ENCODE peak calls at places on chromosomes 3 and 15, in seven cellular contexts. One of them, this sample, is unnamed.

GRCh38 chr15:73926191-73927002 is at the start of gene LOXL1:
- DNase-seq in iPS DF 6.9: no peak
- DNase-seq in ovary: peak; percentile 74
- DNase-seq in adrenal gland: peak; percentile 14
- DNase-seq in mesendoderm: peak; percentile 90
- DNase-seq in PC-3: peak; percentile 56
- DNase-seq in fibroblast of lung: peak; percentile 95
- DNase-seq in this sample: peak; percentile 94

GRCh38 chr3:138113309-138113708 is 2.1 kb downstream of the DZIP1L start:
- DNase-seq in iPS DF 6.9: no peak
- DNase-seq in ovary: no peak
- DNase-seq in adrenal gland: no peak
- DNase-seq in mesendoderm: peak; percentile 94
- DNase-seq in PC-3: no peak
- DNase-seq in fibroblast of lung: peak; percentile 13
- DNase-seq in this sample: peak; percentile 16

GRCh38 chr3:143658869-143659268 is 189.4 kb downstream of the SLC9A9 start:
- DNase-seq in iPS DF 6.9: no peak
- DNase-seq in ovary: no peak
- DNase-seq in adrenal gland: no peak
- DNase-seq in mesendoderm: no peak
- DNase-seq in PC-3: no peak
- DNase-seq in fibroblast of lung: peak; percentile 69
- DNase-seq in this sample: peak; percentile 30

GRCh38 chr15:91572110-91572509 is 281.4 kb upstream of the SLCO3A1 start:
- DNase-seq in iPS DF 6.9: no peak
- DNase-seq in ovary: peak; percentile 38
- DNase-seq in adrenal gland: no peak
- DNase-seq in mesendoderm: no peak
- DNase-seq in PC-3: peak; percentile 58
- DNase-seq in fibroblast of lung: peak; percentile 78
- DNase-seq in this sample: no peak

GRCh38 chr3:101643861-101644613 is 32.9 kb downstream of the ZBTB11 start:
- DNase-seq in iPS DF 6.9: no peak
- DNase-seq in ovary: no peak
- DNase-seq in adrenal gland: peak; percentile 64
- DNase-seq in mesendoderm: no peak
- DNase-seq in PC-3: peak; percentile 88
- DNase-seq in fibroblast of lung: peak; percentile 81
- DNase-seq in this sample: peak; percentile 10

GRCh38 chr3:168517514-168518071 is 421.9 kb upstream of the GOLIM4 start:
- DNase-seq in iPS DF 6.9: no peak
- DNase-seq in ovary: no peak
- DNase-seq in adrenal gland: no peak
- DNase-seq in mesendoderm: peak; percentile 79
- DNase-seq in PC-3: peak; percentile 7
- DNase-seq in fibroblast of lung: peak; percentile 27
- DNase-seq in this sample: no peak

GRCh38 chr3:37272743-37273142 is 98.4 kb upstream of the LRRFIP2 start:
- DNase-seq in iPS DF 6.9: no peak
- DNase-seq in ovary: no peak
- DNase-seq in adrenal gland: no peak
- DNase-seq in mesendoderm: no peak
- DNase-seq in PC-3: no peak
- DNase-seq in fibroblast of lung: no peak
- DNase-seq in this sample: peak; percentile 76

GRCh38 chr3:129892486-129892856 is 1.0 kb downstream of the TMCC1 start:
- DNase-seq in iPS DF 6.9: no peak
- DNase-seq in ovary: peak; percentile 23
- DNase-seq in adrenal gland: no peak
- DNase-seq in mesendoderm: no peak
- DNase-seq in PC-3: no peak
- DNase-seq in fibroblast of lung: no peak
- DNase-seq in this sample: no peak

GRCh38 chr3:187015903-187016638 is 85.7 kb downstream of the ST6GAL1 start:
- DNase-seq in iPS DF 6.9: no peak
- DNase-seq in ovary: no peak
- DNase-seq in adrenal gland: no peak
- DNase-seq in mesendoderm: no peak
- DNase-seq in PC-3: no peak
- DNase-seq in fibroblast of lung: no peak
- DNase-seq in this sample: no peak

GRCh38 chr3:78258798-78259197 is 1218.9 kb downstream of the ROBO2 start:
- DNase-seq in iPS DF 6.9: no peak
- DNase-seq in ovary: no peak
- DNase-seq in adrenal gland: no peak
- DNase-seq in mesendoderm: peak; percentile 75
- DNase-seq in PC-3: peak; percentile 25
- DNase-seq in fibroblast of lung: peak; percentile 90
- DNase-seq in this sample: peak; percentile 88

GRCh38 chr3:32399030-32399620 is 7.5 kb downstream of the CMTM7 start:
- DNase-seq in iPS DF 6.9: no peak
- DNase-seq in ovary: no peak
- DNase-seq in adrenal gland: peak; percentile 60
- DNase-seq in mesendoderm: peak; percentile 68
- DNase-seq in PC-3: peak; percentile 88
- DNase-seq in fibroblast of lung: no peak
- DNase-seq in this sample: peak; percentile 79

GRCh38 chr3:173510565-173510964 is 113.0 kb downstream of the NLGN1 start:
- DNase-seq in iPS DF 6.9: no peak
- DNase-seq in ovary: no peak
- DNase-seq in adrenal gland: no peak
- DNase-seq in mesendoderm: no peak
- DNase-seq in PC-3: no peak
- DNase-seq in fibroblast of lung: no peak
- DNase-seq in this sample: no peak

GRCh38 chr3:138944842-138945645 is 1.9 kb downstream of the FOXL2 start:
- DNase-seq in iPS DF 6.9: no peak
- DNase-seq in ovary: peak; percentile 51
- DNase-seq in adrenal gland: peak; percentile 22
- DNase-seq in mesendoderm: peak; percentile 78
- DNase-seq in PC-3: no peak
- DNase-seq in fibroblast of lung: peak; percentile 8
- DNase-seq in this sample: no peak

GRCh38 chr3:169759256-169759655 is 5.6 kb downstream of the TERC start:
- DNase-seq in iPS DF 6.9: no peak
- DNase-seq in ovary: no peak
- DNase-seq in adrenal gland: no peak
- DNase-seq in mesendoderm: no peak
- DNase-seq in PC-3: peak; percentile 87
- DNase-seq in fibroblast of lung: peak; percentile 78
- DNase-seq in this sample: peak; percentile 37

GRCh38 chr15:39682366-39682765 is 100.3 kb downstream of the FSIP1 start:
- DNase-seq in iPS DF 6.9: no peak
- DNase-seq in ovary: no peak
- DNase-seq in adrenal gland: no peak
- DNase-seq in mesendoderm: no peak
- DNase-seq in PC-3: no peak
- DNase-seq in fibroblast of lung: peak; percentile 52
- DNase-seq in this sample: peak; percentile 70

GRCh38 chr15:63122002-63122893 is 587 bp downstream of the LACTB start:
- DNase-seq in iPS DF 6.9: peak; percentile 43
- DNase-seq in ovary: peak; percentile 87
- DNase-seq in adrenal gland: peak; percentile 91
- DNase-seq in mesendoderm: peak; percentile 86
- DNase-seq in PC-3: peak; percentile 65
- DNase-seq in fibroblast of lung: peak; percentile 66
- DNase-seq in this sample: peak; percentile 91

DNA sequence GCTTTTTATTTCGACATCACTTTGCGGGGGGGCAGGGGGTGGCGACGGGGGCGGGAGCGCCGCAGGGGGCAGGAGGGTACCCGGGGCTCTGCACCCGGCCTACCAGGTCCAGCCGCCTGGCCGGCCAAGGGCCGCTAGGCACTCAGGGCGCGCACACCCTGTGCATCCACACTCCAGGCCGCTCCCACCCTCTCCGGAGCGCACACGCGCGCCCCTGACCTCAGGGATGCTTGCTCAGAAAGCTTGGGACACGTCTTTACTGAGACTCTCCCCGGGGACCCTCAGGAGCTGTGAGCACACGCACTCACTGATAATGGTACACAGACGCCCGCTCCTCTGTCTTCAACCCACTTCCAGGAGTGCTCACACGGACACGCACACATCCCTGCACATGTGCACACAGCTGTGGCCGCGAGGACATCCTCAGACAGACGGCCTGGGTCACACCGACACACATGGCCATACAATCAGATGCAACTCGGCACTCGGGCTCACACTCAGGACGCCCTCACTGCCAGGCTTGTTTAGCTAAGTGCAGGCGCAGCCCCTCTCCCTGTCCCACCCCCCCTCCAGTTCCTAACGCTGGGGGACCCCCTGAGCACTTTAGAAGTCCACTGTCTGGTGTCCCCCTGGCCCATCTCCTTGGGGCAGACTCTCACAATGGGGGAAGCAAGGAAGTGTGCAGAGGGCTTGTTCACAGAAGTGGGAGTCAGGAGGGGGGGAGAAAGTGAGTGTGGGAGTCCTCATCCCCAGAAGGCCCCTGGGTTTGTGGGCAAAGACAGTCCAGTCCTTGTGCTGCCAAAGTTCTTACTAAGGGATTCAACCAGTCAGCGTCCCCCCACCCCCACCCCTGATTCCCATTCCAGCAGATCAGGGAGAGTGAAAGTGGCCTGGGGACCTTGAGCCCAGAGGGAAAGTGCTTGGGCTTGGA is 485 bp upstream of the GATA2 start:
- DNase-seq in iPS DF 6.9: no peak
- DNase-seq in ovary: no peak
- DNase-seq in adrenal gland: no peak
- DNase-seq in mesendoderm: peak; percentile 46
- DNase-seq in PC-3: no peak
- DNase-seq in fibroblast of lung: no peak
- DNase-seq in this sample: no peak
- H3K27me3 ChIP-seq in iPS DF 6.9: peaks cover 93% of the 10 kb centered on the region
- H3K27me3 ChIP-seq in ovary: peaks cover 10% of the 10 kb centered on the region
- H3K27me3 ChIP-seq in adrenal gland: peaks cover 71% of the 10 kb centered on the region
- H3K27me3 ChIP-seq in mesendoderm: peaks cover 57% of the 10 kb centered on the region
- H3K27me3 ChIP-seq in PC-3: no peaks in the 10 kb centered on the region
- H3K27me3 ChIP-seq in fibroblast of lung: peaks cover 71% of the 10 kb centered on the region
- H3K27me3 ChIP-seq in this sample: peaks cover 79% of the 10 kb centered on the region

DNA sequence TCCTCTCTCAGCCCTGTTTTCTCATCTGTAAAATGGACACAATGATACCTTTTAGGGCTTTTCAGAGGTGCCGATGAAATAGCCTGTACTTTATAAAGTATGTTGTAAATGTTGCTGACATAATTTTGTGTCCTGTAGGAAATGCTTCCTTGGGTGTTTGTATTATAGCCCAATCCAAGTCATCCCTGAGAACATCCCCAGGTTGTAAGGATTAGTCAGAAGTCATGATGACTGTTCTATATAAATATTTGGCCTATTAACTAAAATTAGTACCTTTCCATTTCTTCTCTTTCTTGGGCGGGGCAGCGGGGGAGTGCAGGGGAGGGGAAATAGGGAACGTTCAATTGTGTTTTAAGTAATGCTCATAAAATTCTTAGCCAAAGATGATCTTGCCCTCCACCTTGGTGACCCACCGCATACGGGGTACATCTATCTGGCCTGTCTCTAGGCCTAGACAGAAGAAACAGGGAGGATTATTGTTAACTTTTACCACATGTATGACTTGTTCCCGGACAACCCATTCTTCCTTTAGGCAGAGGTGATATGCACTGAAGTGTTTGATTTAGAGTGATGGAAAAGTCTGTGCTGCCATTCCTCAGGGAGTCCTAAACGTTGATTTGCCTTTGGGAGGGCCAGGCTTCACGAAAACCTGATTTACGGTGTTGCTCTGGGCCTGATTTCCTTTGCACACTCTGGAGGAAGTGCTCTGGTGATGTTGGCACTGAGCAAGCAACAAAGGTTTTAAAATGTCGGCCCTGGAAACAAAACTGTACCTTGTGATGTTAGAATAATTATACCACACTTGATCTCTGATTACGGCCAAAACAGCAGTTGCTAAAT is 120.5 kb downstream of the VGLL4 start:
- DNase-seq in iPS DF 6.9: no peak
- DNase-seq in ovary: no peak
- DNase-seq in adrenal gland: no peak
- DNase-seq in mesendoderm: no peak
- DNase-seq in PC-3: peak; percentile 76
- DNase-seq in fibroblast of lung: no peak
- DNase-seq in this sample: no peak
- H3K4me1 ChIP-seq in iPS DF 6.9: no peaks in the 10 kb centered on the region
- H3K4me1 ChIP-seq in ovary: peaks cover 11% of the 10 kb centered on the region
- H3K4me1 ChIP-seq in adrenal gland: no peaks in the 10 kb centered on the region
- H3K4me1 ChIP-seq in mesendoderm: no peaks in the 10 kb centered on the region
- H3K4me1 ChIP-seq in PC-3: peaks cover 34% of the 10 kb centered on the region
- H3K4me1 ChIP-seq in fibroblast of lung: no peaks in the 10 kb centered on the region
- H3K4me1 ChIP-seq in this sample: peaks cover 6% of the 10 kb centered on the region

GRCh38 chr15:69883306-69883705 is 214.4 kb downstream of the TLE3 start:
- DNase-seq in iPS DF 6.9: no peak
- DNase-seq in ovary: no peak
- DNase-seq in adrenal gland: no peak
- DNase-seq in mesendoderm: no peak
- DNase-seq in PC-3: no peak
- DNase-seq in fibroblast of lung: no peak
- DNase-seq in this sample: no peak

GRCh38 chr15:69888406-69888805 is 209.3 kb downstream of the TLE3 start:
- DNase-seq in iPS DF 6.9: no peak
- DNase-seq in ovary: no peak
- DNase-seq in adrenal gland: no peak
- DNase-seq in mesendoderm: no peak
- DNase-seq in PC-3: no peak
- DNase-seq in fibroblast of lung: no peak
- DNase-seq in this sample: no peak

GRCh38 chr15:69887553-69887952 is 210.2 kb downstream of the TLE3 start:
- DNase-seq in iPS DF 6.9: no peak
- DNase-seq in ovary: no peak
- DNase-seq in adrenal gland: no peak
- DNase-seq in mesendoderm: no peak
- DNase-seq in PC-3: no peak
- DNase-seq in fibroblast of lung: no peak
- DNase-seq in this sample: no peak

GRCh38 chr15:69885182-69886041 is 212.3 kb downstream of the TLE3 start:
- DNase-seq in iPS DF 6.9: no peak
- DNase-seq in ovary: no peak
- DNase-seq in adrenal gland: no peak
- DNase-seq in mesendoderm: peak; percentile 78
- DNase-seq in PC-3: no peak
- DNase-seq in fibroblast of lung: peak; percentile 34
- DNase-seq in this sample: no peak

DNA sequence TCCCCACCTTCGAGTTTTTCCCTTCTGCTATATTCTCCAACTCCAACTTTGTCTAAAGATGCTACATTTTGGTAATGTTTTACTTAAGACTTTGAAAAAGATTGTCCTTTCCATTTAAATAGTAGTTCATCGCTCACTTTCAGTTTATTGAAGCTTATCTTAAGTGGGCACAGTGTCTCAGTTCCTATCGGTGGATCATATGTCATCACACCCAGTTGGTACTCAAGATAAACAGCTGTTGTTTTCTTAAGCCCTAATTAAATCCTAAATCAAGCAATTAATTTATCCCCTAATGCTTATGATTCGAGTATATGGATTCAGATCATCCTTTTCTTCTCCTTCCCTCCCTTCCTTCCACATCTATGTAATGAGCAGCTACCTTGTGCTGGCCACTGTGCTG is 210.7 kb downstream of the TLE3 start:
- DNase-seq in iPS DF 6.9: no peak
- DNase-seq in ovary: no peak
- DNase-seq in adrenal gland: no peak
- DNase-seq in mesendoderm: no peak
- DNase-seq in PC-3: no peak
- DNase-seq in fibroblast of lung: no peak
- DNase-seq in this sample: no peak
- H3K27me3 ChIP-seq in iPS DF 6.9: no peaks in the 10 kb centered on the region
- H3K27me3 ChIP-seq in ovary: no peaks in the 10 kb centered on the region
- H3K27me3 ChIP-seq in adrenal gland: no peaks in the 10 kb centered on the region
- H3K27me3 ChIP-seq in mesendoderm: no peaks in the 10 kb centered on the region
- H3K27me3 ChIP-seq in PC-3: peaks cover 23% of the 10 kb centered on the region
- H3K27me3 ChIP-seq in fibroblast of lung: peaks cover 5% of the 10 kb centered on the region
- H3K27me3 ChIP-seq in this sample: peaks cover 77% of the 10 kb centered on the region

GRCh38 chr3:71050133-71050520 is 533.4 kb downstream of the FOXP1 start:
- DNase-seq in iPS DF 6.9: no peak
- DNase-seq in ovary: no peak
- DNase-seq in adrenal gland: no peak
- DNase-seq in mesendoderm: peak; percentile 40
- DNase-seq in PC-3: peak; percentile 81
- DNase-seq in fibroblast of lung: peak; percentile 89
- DNase-seq in this sample: peak; percentile 57
- H3K4me1 ChIP-seq in iPS DF 6.9: peaks cover 12% of the 10 kb centered on the region
- H3K4me1 ChIP-seq in ovary: peaks cover 25% of the 10 kb centered on the region
- H3K4me1 ChIP-seq in adrenal gland: peaks cover 5% of the 10 kb centered on the region
- H3K4me1 ChIP-seq in mesendoderm: peaks cover 16% of the 10 kb centered on the region
- H3K4me1 ChIP-seq in PC-3: peaks cover 62% of the 10 kb centered on the region
- H3K4me1 ChIP-seq in fibroblast of lung: peaks cover 24% of the 10 kb centered on the region
- H3K4me1 ChIP-seq in this sample: peaks cover 29% of the 10 kb centered on the region